ENCODE peak calls at places on chromosomes 1 and 21, in ten cellular contexts. D is Kasumi-1; T is CD4-positive, alpha-beta T cell; N is stimulated activated CD8-positive, alpha-beta memory T cell treated with anti-CD3 and anti-CD28 coated beads, Interleukin-15, amount 100 ng/mL, for 1 hour; R is T-helper 2 cell; H is adipocyte; L is body of pancreas; I is IMR-90; Q is non-pigmented ciliary epithelial cell; J is T follicular helper cell. U is an unnamed sample.

GRCh38 chr1:230459463-230459862 is 33.3 kb upstream of the PGBD5 start:
- DNase-seq in D (no peak), T (no peak), N (no peak), R (no peak), H (peak), L (no peak), I (peak), Q (no peak), J (no peak), U (peak)

GRCh38 chr1:36881541-36881940 is 152.8 kb downstream of the GRIK3 start:
- DNase-seq in D (no peak), T (no peak), N (no peak), R (no peak), H (no peak), L (no peak), I (no peak), Q (no peak), J (no peak), U (no peak)

GRCh38 chr1:155177918-155178281 is 4.3 kb downstream of the TRIM46 start:
- DNase-seq in D (no peak), T (no peak), N (no peak), R (no peak), H (no peak), L (peak), I (no peak), Q (no peak), J (no peak), U (no peak)

GRCh38 chr1:219304227-219305226 is 130.8 kb downstream of the LYPLAL1 start:
- DNase-seq in D (no peak), T (no peak), N (no peak), R (no peak), H (peak), L (no peak), I (peak), Q (no peak), J (no peak), U (peak)

GRCh38 chr1:43410571-43410970 is 20.9 kb downstream of the SZT2 start:
- DNase-seq in D (no peak), T (no peak), N (no peak), R (no peak), H (no peak), L (no peak), I (no peak), Q (no peak), J (no peak), U (no peak)

GRCh38 chr1:39623053-39623452 is 16.4 kb downstream of the HEYL start:
- DNase-seq in D (no peak), T (no peak), N (no peak), R (no peak), H (no peak), L (peak), I (no peak), Q (no peak), J (no peak), U (no peak)

GRCh38 chr1:1304331-1305299 is 3.1 kb downstream of the ACAP3 start:
- DNase-seq in D (no peak), T (no peak), N (no peak), R (no peak), H (peak), L (peak), I (peak), Q (peak), J (no peak), U (peak)

GRCh38 chr1:236734141-236734765 is 48.0 kb downstream of the ACTN2 start:
- DNase-seq in D (no peak), T (no peak), N (no peak), R (no peak), H (no peak), L (no peak), I (no peak), Q (no peak), J (no peak), U (peak)

GRCh38 chr1:112285808-112286207 is 110.2 kb upstream of the CTTNBP2NL start:
- DNase-seq in D (no peak), T (no peak), N (no peak), R (no peak), H (no peak), L (no peak), I (no peak), Q (no peak), J (no peak), U (no peak)

GRCh38 chr1:7893529-7894180 is 40.8 kb upstream of the UTS2 start:
- DNase-seq in D (no peak), T (no peak), N (no peak), R (no peak), H (peak), L (no peak), I (peak), Q (no peak), J (no peak), U (no peak)

GRCh38 chr1:156475568-156476500 is 24.7 kb downstream of the MEF2D start:
- DNase-seq in D (no peak), T (no peak), N (no peak), R (no peak), H (no peak), L (peak), I (peak), Q (no peak), J (no peak), U (no peak)

GRCh38 chr1:119132179-119132578 is 8.3 kb downstream of the WARS2 start:
- DNase-seq in D (no peak), T (no peak), N (no peak), R (no peak), H (no peak), L (peak), I (no peak), Q (no peak), J (no peak), U (peak)

GRCh38 chr1:25844485-25845337 is 14.5 kb downstream of the AUNIP start:
- DNase-seq in D (no peak), T (no peak), N (no peak), R (no peak), H (no peak), L (no peak), I (peak), Q (no peak), J (no peak), U (peak)

GRCh38 chr21:34511787-34512451 is at the start of gene KCNE1:
- DNase-seq in D (no peak), T (no peak), N (no peak), R (no peak), H (peak), L (no peak), I (no peak), Q (no peak), J (no peak), U (no peak)

GRCh38 chr1:83641828-83642443 is 357.0 kb downstream of the TTLL7 start:
- DNase-seq in D (no peak), T (no peak), N (no peak), R (no peak), H (peak), L (no peak), I (no peak), Q (no peak), J (no peak), U (no peak)

GRCh38 chr1:46552357-46553237 is 1.1 kb upstream of the KNCN start:
- DNase-seq in D (no peak), T (no peak), N (no peak), R (no peak), H (no peak), L (no peak), I (no peak), Q (no peak), J (no peak), U (no peak)